ENCODE peak calls at places on chromosome 19, in seven cellular contexts. K is astrocyte of the spinal cord; N is GM10248; J is BJ; Q is CD8-positive, alpha-beta T cell; H is BE2C; T is foreskin keratinocyte. I is an unnamed sample.

GRCh38 chr19:35901055-35901644 is 810 bp upstream of the NFKBID start:
- DNase-seq in K (peak; percentile 9), N (no peak), J (peak; percentile 45), Q (no peak), H (no peak), T (peak; percentile 6), I (no peak)

GRCh38 chr19:47802521-47803043 is 1.8 kb downstream of the TPRX1 start:
- DNase-seq in K (no peak), N (no peak), J (no peak), Q (no peak), H (no peak), T (no peak), I (no peak)

GRCh38 chr19:31351212-31352193 is 2.3 kb upstream of the TSHZ3 start:
- DNase-seq in K (peak; percentile 82), N (no peak), J (no peak), Q (no peak), H (no peak), T (peak; percentile 79), I (no peak)

GRCh38 chr19:31350033-31350692 is 927 bp upstream of the TSHZ3 start:
- DNase-seq in K (peak; percentile 44), N (no peak), J (no peak), Q (no peak), H (no peak), T (no peak), I (peak; percentile 78)

GRCh38 chr19:30171795-30172642 is 200.2 kb upstream of the ZNF536 start:
- DNase-seq in K (no peak), N (no peak), J (no peak), Q (no peak), H (no peak), T (no peak), I (no peak)

GRCh38 chr19:29662278-29662603 is 3.0 kb upstream of the PLEKHF1 start:
- DNase-seq in K (no peak), N (no peak), J (no peak), Q (no peak), H (no peak), T (no peak), I (no peak)

GRCh38 chr19:42277821-42278809 is 9.1 kb downstream of the CIC start:
- DNase-seq in K (peak; percentile 22), N (no peak), J (no peak), Q (no peak), H (peak; percentile 67), T (peak; percentile 79), I (no peak)

GRCh38 chr19:42514449-42514848 is 13.8 kb downstream of the CEACAM1 start:
- DNase-seq in K (no peak), N (no peak), J (no peak), Q (no peak), H (no peak), T (no peak), I (no peak)

GRCh38 chr19:7294571-7295212 is 478 bp upstream of the INSR start:
- DNase-seq in K (peak; percentile 14), N (peak; percentile 62), J (no peak), Q (no peak), H (peak; percentile 76), T (peak; percentile 33), I (peak; percentile 78)

GRCh38 chr19:31278555-31279435 is 70.4 kb downstream of the TSHZ3 start:
- DNase-seq in K (no peak), N (no peak), J (no peak), Q (no peak), H (no peak), T (no peak), I (no peak)

GRCh38 chr19:17340871-17341357 is 3.6 kb downstream of the GTPBP3 start:
- DNase-seq in K (no peak), N (no peak), J (no peak), Q (no peak), H (no peak), T (no peak), I (no peak)

GRCh38 chr19:17627161-17627560 is 61.0 kb downstream of the UNC13A start:
- DNase-seq in K (no peak), N (no peak), J (no peak), Q (no peak), H (no peak), T (no peak), I (no peak)

DNA sequence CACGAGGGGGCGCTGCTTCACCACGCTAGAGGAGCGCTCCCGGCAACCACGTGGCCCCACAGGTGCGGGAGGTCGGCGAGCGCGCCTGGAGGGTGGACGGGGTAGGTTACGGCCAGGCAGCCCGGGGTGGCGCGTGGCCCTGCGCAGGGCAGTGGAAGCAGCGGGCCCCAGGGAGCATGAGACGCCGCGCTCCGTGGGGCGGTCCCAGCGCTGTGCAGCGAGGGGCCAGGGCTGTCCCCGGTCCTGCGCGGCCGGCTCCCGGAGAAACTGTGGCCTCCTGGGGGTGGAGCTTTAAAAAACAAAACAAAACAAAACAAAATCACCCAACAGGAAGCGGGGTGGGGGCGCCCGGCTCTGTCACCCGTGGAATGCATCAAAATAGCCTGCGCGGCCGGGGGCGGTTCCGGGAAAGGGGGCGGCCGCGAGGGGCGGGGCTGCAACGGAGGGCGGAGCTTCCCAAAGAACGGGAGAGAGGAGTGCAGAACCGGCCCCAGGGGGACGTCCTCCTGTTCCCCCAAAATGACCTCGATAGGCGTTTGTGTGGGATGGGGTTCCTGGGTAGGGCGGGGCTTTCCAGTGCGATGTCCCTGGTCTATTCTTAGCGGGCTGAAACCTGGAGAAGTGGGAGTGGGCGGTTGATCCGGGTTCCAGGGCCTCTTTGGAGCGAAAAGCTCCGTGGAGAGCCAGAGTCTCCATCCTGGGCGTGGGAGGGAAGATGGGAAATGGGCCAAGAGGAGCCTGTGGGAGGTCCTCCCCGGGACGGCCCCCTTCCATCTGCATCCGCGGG is 27.3 kb downstream of the NUMBL start:
- DNase-seq in K (peak; percentile 84), N (peak; percentile 92), J (no peak), Q (peak; percentile 98), H (peak; percentile 94), T (peak; percentile 52), I (peak; percentile 90)
- TF ChIP-seq CTCF in K (peak; percentile 90), N (peak; percentile 99), J (peak; percentile 91), Q (peak; percentile 95), H (peak; percentile 88), T (peak; percentile 99), I (peak; percentile 97)

DNA sequence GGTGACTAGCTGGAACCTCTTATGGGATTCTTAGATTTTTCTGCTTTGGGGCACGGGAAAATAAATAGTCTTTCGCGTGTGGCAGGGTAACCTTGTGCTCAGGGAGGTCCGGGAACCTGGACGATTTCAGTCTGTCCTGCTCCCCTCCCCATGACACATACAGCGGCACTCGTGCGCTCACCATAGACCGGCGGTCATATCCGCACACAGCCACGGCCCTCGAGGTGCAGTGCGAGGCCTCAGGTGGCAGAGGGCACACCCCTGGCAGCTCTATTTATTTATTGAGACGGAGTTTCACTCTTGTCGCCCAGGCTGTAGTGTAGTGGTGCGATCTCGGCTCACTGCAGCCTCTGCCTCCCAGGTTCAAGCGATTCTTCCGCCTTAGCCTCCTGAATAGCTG is 3.0 kb downstream of the ONECUT3 start:
- DNase-seq in K (no peak), N (no peak), J (no peak), Q (no peak), H (no peak), T (no peak), I (no peak)
- TF ChIP-seq CTCF in K (no peak), N (no peak), J (no peak), Q (no peak), H (no peak), T (no peak), I (no peak)

GRCh38 chr19:51096473-51097165 is 11.6 kb downstream of the CTU1 start:
- DNase-seq in K (no peak), N (no peak), J (no peak), Q (no peak), H (no peak), T (no peak), I (no peak)
- TF ChIP-seq CTCF in K (peak; percentile 26), N (no peak), J (no peak), Q (no peak), H (peak; percentile 43), T (peak; percentile 65), I (no peak)

DNA sequence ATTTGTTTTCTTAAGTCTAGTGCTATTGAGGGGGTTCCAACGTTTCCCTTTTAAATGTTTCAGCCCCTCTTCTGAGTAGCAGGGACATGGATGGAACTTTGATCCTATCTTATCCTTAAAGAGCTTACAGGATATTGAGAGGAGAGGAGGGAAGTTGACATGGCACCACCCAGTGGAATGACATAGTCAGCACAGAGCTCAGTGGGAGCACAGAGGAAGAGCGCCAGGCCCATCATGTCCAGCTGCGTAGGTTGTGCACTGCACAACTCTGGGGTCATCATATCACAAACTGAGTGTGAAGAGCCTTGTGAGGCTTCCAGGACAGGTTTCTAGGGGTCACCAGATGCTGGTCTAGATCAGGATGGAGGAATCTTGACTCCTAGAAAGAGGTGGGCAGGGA is 4.6 kb upstream of the CDC42EP5 start:
- DNase-seq in K (no peak), N (no peak), J (no peak), Q (no peak), H (no peak), T (no peak), I (no peak)
- TF ChIP-seq CTCF in K (no peak), N (peak; percentile 3), J (peak; percentile 6), Q (no peak), H (peak; percentile 27), T (peak; percentile 36), I (no peak)

GRCh38 chr19:39146091-39146490 is 20.5 kb downstream of the PAK4 start:
- DNase-seq in K (no peak), N (no peak), J (no peak), Q (no peak), H (no peak), T (no peak), I (no peak)

GRCh38 chr19:39146686-39147450 is 21.3 kb downstream of the PAK4 start:
- DNase-seq in K (no peak), N (no peak), J (no peak), Q (no peak), H (no peak), T (no peak), I (no peak)

GRCh38 chr19:39144487-39145071 is 19.0 kb downstream of the PAK4 start:
- DNase-seq in K (peak; percentile 31), N (no peak), J (no peak), Q (no peak), H (peak; percentile 63), T (no peak), I (no peak)

GRCh38 chr19:39147480-39147879 is 21.9 kb downstream of the PAK4 start:
- DNase-seq in K (no peak), N (no peak), J (no peak), Q (no peak), H (no peak), T (no peak), I (no peak)

GRCh38 chr19:39145180-39145953 is 19.8 kb downstream of the PAK4 start:
- DNase-seq in K (peak; percentile 31), N (no peak), J (no peak), Q (no peak), H (no peak), T (no peak), I (no peak)
- TF ChIP-seq CTCF in K (peak; percentile 43), N (no peak), J (no peak), Q (no peak), H (no peak), T (peak; percentile 3), I (no peak)

DNA sequence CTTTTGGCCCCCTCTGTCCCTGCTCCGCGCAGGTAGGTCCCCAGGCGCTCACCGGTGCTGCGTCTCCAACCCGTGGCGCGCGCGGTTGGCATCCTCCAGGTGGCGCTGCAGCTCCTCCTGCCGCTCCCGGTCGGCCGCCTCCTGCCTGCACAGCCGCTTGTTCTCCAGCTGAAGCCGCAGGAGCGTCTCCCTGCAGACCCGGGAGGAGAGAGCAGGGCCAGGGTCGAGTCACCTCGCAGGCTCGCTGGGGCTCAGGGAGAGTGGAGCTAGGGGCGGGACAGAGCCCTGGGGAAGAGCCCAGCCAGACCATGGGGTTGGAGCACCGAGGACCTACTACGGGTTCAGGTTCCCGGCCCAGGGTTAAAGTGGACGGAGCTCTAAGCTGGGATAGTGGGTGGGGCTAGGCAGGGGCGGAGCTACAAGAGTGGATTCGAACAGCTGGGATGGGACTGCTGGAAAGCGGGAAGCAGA is 9.3 kb downstream of the HOOK2 start:
- DNase-seq in K (peak; percentile 82), N (peak; percentile 83), J (no peak), Q (peak; percentile 89), H (peak; percentile 92), T (peak; percentile 52), I (peak; percentile 86)
- TF ChIP-seq CTCF in K (peak; percentile 82), N (peak; percentile 97), J (peak; percentile 88), Q (peak; percentile 56), H (peak; percentile 74), T (peak; percentile 92), I (peak; percentile 77)